ENCODE peak calls at places on chromosomes 2 and 18, in nine cellular contexts. One of them, this sample, is unnamed.

GRCh38 chr2:232008907-232009638 is 47.6 kb downstream of the DIS3L2 start:
- DNase-seq in small intestine: no peak
- DNase-seq in amniotic stem cell: no peak
- DNase-seq in LNCaP clone FGC: no peak
- DNase-seq in stimulated activated CD8-positive, alpha-beta memory T cell treated with anti-CD3 and anti-CD28 coated beads, Interleukin-2, amount 100 ng/mL, for 48 hours: no peak
- DNase-seq in ELF-1: no peak
- DNase-seq in osteoblast: no peak
- DNase-seq in stimulated activated CD4-positive, alpha-beta T cell treated with anti-CD3 and anti-CD28 coated beads, Interleukin-2, amount 100 ng/mL, for 24 hours: no peak
- DNase-seq in anterior cingulate cortex: no peak
- DNase-seq in this sample: no peak

GRCh38 chr2:218010116-218010837 is 7.5 kb upstream of the TNS1 start:
- DNase-seq in small intestine: peak; percentile 20
- DNase-seq in amniotic stem cell: no peak
- DNase-seq in LNCaP clone FGC: no peak
- DNase-seq in stimulated activated CD8-positive, alpha-beta memory T cell treated with anti-CD3 and anti-CD28 coated beads, Interleukin-2, amount 100 ng/mL, for 48 hours: peak; percentile 12
- DNase-seq in ELF-1: peak; percentile 52
- DNase-seq in osteoblast: peak; percentile 98
- DNase-seq in stimulated activated CD4-positive, alpha-beta T cell treated with anti-CD3 and anti-CD28 coated beads, Interleukin-2, amount 100 ng/mL, for 24 hours: peak; percentile 27
- DNase-seq in anterior cingulate cortex: peak; percentile 20
- DNase-seq in this sample: no peak

GRCh38 chr18:70181015-70181414 is 24.5 kb downstream of the RTTN start:
- DNase-seq in small intestine: no peak
- DNase-seq in amniotic stem cell: no peak
- DNase-seq in LNCaP clone FGC: no peak
- DNase-seq in stimulated activated CD8-positive, alpha-beta memory T cell treated with anti-CD3 and anti-CD28 coated beads, Interleukin-2, amount 100 ng/mL, for 48 hours: no peak
- DNase-seq in ELF-1: no peak
- DNase-seq in osteoblast: no peak
- DNase-seq in stimulated activated CD4-positive, alpha-beta T cell treated with anti-CD3 and anti-CD28 coated beads, Interleukin-2, amount 100 ng/mL, for 24 hours: no peak
- DNase-seq in anterior cingulate cortex: no peak
- DNase-seq in this sample: peak; percentile 92

GRCh38 chr2:61645911-61646310 is 107.8 kb upstream of the XPO1 start:
- DNase-seq in small intestine: no peak
- DNase-seq in amniotic stem cell: peak; percentile 53
- DNase-seq in LNCaP clone FGC: no peak
- DNase-seq in stimulated activated CD8-positive, alpha-beta memory T cell treated with anti-CD3 and anti-CD28 coated beads, Interleukin-2, amount 100 ng/mL, for 48 hours: no peak
- DNase-seq in ELF-1: no peak
- DNase-seq in osteoblast: peak; percentile 49
- DNase-seq in stimulated activated CD4-positive, alpha-beta T cell treated with anti-CD3 and anti-CD28 coated beads, Interleukin-2, amount 100 ng/mL, for 24 hours: no peak
- DNase-seq in anterior cingulate cortex: no peak
- DNase-seq in this sample: no peak

GRCh38 chr18:62634991-62635630 is 80.2 kb upstream of the PHLPP1 start:
- DNase-seq in small intestine: peak; percentile 32
- DNase-seq in amniotic stem cell: no peak
- DNase-seq in LNCaP clone FGC: peak; percentile 6
- DNase-seq in stimulated activated CD8-positive, alpha-beta memory T cell treated with anti-CD3 and anti-CD28 coated beads, Interleukin-2, amount 100 ng/mL, for 48 hours: no peak
- DNase-seq in ELF-1: no peak
- DNase-seq in osteoblast: no peak
- DNase-seq in stimulated activated CD4-positive, alpha-beta T cell treated with anti-CD3 and anti-CD28 coated beads, Interleukin-2, amount 100 ng/mL, for 24 hours: no peak
- DNase-seq in anterior cingulate cortex: no peak
- DNase-seq in this sample: peak; percentile 87

GRCh38 chr2:183037660-183038340 is 457 bp downstream of the NCKAP1 start:
- DNase-seq in small intestine: peak; percentile 43
- DNase-seq in amniotic stem cell: no peak
- DNase-seq in LNCaP clone FGC: no peak
- DNase-seq in stimulated activated CD8-positive, alpha-beta memory T cell treated with anti-CD3 and anti-CD28 coated beads, Interleukin-2, amount 100 ng/mL, for 48 hours: peak; percentile 14
- DNase-seq in ELF-1: peak; percentile 47
- DNase-seq in osteoblast: no peak
- DNase-seq in stimulated activated CD4-positive, alpha-beta T cell treated with anti-CD3 and anti-CD28 coated beads, Interleukin-2, amount 100 ng/mL, for 24 hours: peak; percentile 45
- DNase-seq in anterior cingulate cortex: peak; percentile 39
- DNase-seq in this sample: no peak

GRCh38 chr2:200677721-200678532 is 92.1 kb downstream of the AOX1 start:
- DNase-seq in small intestine: no peak
- DNase-seq in amniotic stem cell: peak; percentile 10
- DNase-seq in LNCaP clone FGC: peak; percentile 74
- DNase-seq in stimulated activated CD8-positive, alpha-beta memory T cell treated with anti-CD3 and anti-CD28 coated beads, Interleukin-2, amount 100 ng/mL, for 48 hours: no peak
- DNase-seq in ELF-1: no peak
- DNase-seq in osteoblast: no peak
- DNase-seq in stimulated activated CD4-positive, alpha-beta T cell treated with anti-CD3 and anti-CD28 coated beads, Interleukin-2, amount 100 ng/mL, for 24 hours: no peak
- DNase-seq in anterior cingulate cortex: no peak
- DNase-seq in this sample: no peak

GRCh38 chr2:164974221-164974620 is 18.9 kb upstream of the SLC38A11 start:
- DNase-seq in small intestine: no peak
- DNase-seq in amniotic stem cell: no peak
- DNase-seq in LNCaP clone FGC: no peak
- DNase-seq in stimulated activated CD8-positive, alpha-beta memory T cell treated with anti-CD3 and anti-CD28 coated beads, Interleukin-2, amount 100 ng/mL, for 48 hours: no peak
- DNase-seq in ELF-1: no peak
- DNase-seq in osteoblast: no peak
- DNase-seq in stimulated activated CD4-positive, alpha-beta T cell treated with anti-CD3 and anti-CD28 coated beads, Interleukin-2, amount 100 ng/mL, for 24 hours: no peak
- DNase-seq in anterior cingulate cortex: no peak
- DNase-seq in this sample: no peak

GRCh38 chr2:237441605-237442004 is 27.6 kb upstream of the COL6A3 start:
- DNase-seq in small intestine: no peak
- DNase-seq in amniotic stem cell: no peak
- DNase-seq in LNCaP clone FGC: no peak
- DNase-seq in stimulated activated CD8-positive, alpha-beta memory T cell treated with anti-CD3 and anti-CD28 coated beads, Interleukin-2, amount 100 ng/mL, for 48 hours: no peak
- DNase-seq in ELF-1: peak; percentile 45
- DNase-seq in osteoblast: peak; percentile 93
- DNase-seq in stimulated activated CD4-positive, alpha-beta T cell treated with anti-CD3 and anti-CD28 coated beads, Interleukin-2, amount 100 ng/mL, for 24 hours: peak; percentile 57
- DNase-seq in anterior cingulate cortex: no peak
- DNase-seq in this sample: no peak